ENCODE peak calls at places on chromosomes 11 and 22, in four cellular contexts. P, O, M and K are unnamed samples.

GRCh38 chr22:24106385-24107381 is 74.6 kb upstream of the SUSD2 start:
- DNase-seq in P (no peak), O (no peak), M (no peak), K (no peak)

GRCh38 chr22:25049770-25050169 is 97.3 kb downstream of the KIAA1671 start:
- DNase-seq in P (no peak), O (no peak), M (no peak), K (no peak)

GRCh38 chr11:122046846-122047245 is 69.2 kb downstream of the BLID start:
- DNase-seq in P (peak), O (no peak), M (no peak), K (no peak)

GRCh38 chr22:50622723-50623327 is 5.1 kb downstream of the ARSA start:
- DNase-seq in P (no peak), O (peak), M (no peak), K (no peak)

GRCh38 chr11:111526501-111526900 is 11.9 kb downstream of the HOATZ start:
- DNase-seq in P (peak), O (no peak), M (no peak), K (no peak)

GRCh38 chr11:126542621-126543020 is 187.1 kb downstream of the ST3GAL4 start:
- DNase-seq in P (no peak), O (no peak), M (no peak), K (no peak)

GRCh38 chr11:122727101-122727929 is 71.8 kb downstream of the UBASH3B start:
- DNase-seq in P (no peak), O (no peak), M (no peak), K (no peak)

GRCh38 chr11:92225563-92226308 is 1.1 kb downstream of the FAT3 start:
- DNase-seq in P (no peak), O (peak), M (no peak), K (peak)

GRCh38 chr11:26578998-26579635 is 7.1 kb upstream of the MUC15 start:
- DNase-seq in P (no peak), O (no peak), M (no peak), K (no peak)

GRCh38 chr22:19039796-19040580 is 82.2 kb downstream of the DGCR2 start:
- DNase-seq in P (no peak), O (peak), M (no peak), K (no peak)

GRCh38 chr11:35681181-35681767 is 18.7 kb downstream of the TRIM44 start:
- DNase-seq in P (no peak), O (no peak), M (no peak), K (no peak)

GRCh38 chr11:213111-213510 is 5.6 kb downstream of the RIC8A start:
- DNase-seq in P (no peak), O (peak), M (no peak), K (no peak)

GRCh38 chr11:117273550-117274289 is 17.4 kb upstream of the BACE1-AS start:
- DNase-seq in P (peak), O (no peak), M (no peak), K (no peak)

GRCh38 chr11:61579398-61580291 is 1.2 kb downstream of the SYT7 start:
- DNase-seq in P (no peak), O (no peak), M (no peak), K (no peak)

GRCh38 chr22:49977578-49977977 is 17.0 kb downstream of the PIM3 start:
- DNase-seq in P (no peak), O (peak), M (peak), K (no peak)

GRCh38 chr11:41497974-41498373 is 38.5 kb upstream of the LRRC4C start:
- DNase-seq in P (no peak), O (no peak), M (no peak), K (no peak)

GRCh38 chr22:18952022-18952421 is 15.9 kb upstream of the PRODH start:
- DNase-seq in P (no peak), O (peak), M (no peak), K (peak)

GRCh38 chr11:35087648-35088047 is 51.3 kb upstream of the CD44 start:
- DNase-seq in P (no peak), O (no peak), M (no peak), K (no peak)

GRCh38 chr11:120807414-120808150 is 216.3 kb upstream of the TBCEL start:
- DNase-seq in P (peak), O (peak), M (no peak), K (no peak)

GRCh38 chr22:44154431-44154942 is 26.2 kb upstream of the PARVG start:
- DNase-seq in P (no peak), O (no peak), M (no peak), K (no peak)

GRCh38 chr11:29135504-29135903 is 881.3 kb downstream of the KCNA4 start:
- DNase-seq in P (peak), O (no peak), M (no peak), K (no peak)

GRCh38 chr22:46293591-46294260 is 2.9 kb upstream of the GTSE1 start:
- DNase-seq in P (peak), O (no peak), M (no peak), K (no peak)

GRCh38 chr22:20576445-20576816 is 69.0 kb downstream of the MED15 start:
- DNase-seq in P (no peak), O (no peak), M (no peak), K (no peak)

GRCh38 chr11:58513747-58514367 is 6.0 kb upstream of the OR5B21 start:
- DNase-seq in P (peak), O (peak), M (no peak), K (no peak)

GRCh38 chr22:19745155-19746133 is 15.1 kb upstream of the TBX1 start:
- DNase-seq in P (no peak), O (no peak), M (no peak), K (peak)

DNA sequence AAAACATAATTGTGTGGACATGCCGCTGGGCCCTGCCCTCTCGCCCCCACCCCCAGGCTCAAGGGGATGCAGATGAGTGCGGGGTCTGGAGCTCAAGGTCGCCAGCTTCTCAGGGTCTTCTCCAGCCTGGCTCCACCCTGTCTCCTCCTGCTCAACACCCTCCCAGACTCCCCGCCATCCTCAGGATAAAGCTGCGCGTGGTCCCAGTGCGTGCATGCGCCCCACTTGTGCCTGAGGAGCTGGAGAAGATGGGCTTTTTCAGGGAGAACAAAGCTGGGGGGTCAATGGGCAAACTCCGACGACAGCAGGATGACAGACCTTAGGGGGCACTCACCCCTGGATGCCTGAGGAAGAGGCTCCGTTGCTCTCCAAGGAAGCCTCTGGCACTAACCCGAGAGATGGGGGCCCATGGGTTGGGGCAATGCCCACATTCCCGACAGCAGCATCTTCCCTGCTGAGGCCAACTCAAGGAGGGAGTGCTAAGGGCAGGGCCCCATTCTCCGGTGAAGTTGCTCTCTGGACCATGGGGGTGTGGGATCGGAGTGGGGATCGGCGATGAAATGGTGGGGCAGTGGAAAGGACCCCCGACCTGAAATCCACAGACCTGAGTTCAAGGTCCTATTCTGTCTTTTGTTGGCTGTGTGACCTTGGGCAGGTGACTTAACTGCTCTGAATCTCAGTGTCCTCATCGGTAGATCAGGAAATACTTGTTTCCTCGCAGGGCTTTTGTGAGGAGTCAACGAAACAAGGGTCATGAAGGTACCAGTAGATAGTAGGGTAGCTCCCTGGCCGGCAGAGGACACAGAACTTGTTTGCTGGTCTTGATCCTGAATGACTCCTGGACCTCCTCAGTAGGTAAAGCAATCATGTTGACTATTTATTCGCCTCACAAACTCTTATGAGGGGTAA is 47.7 kb downstream of the WNT11 start:
- DNase-seq in P (no peak), O (no peak), M (no peak), K (no peak)
- TF ChIP-seq CTCF in P (no peak), O (no peak), M (no peak), K (no peak)

GRCh38 chr11:102367364-102367763 is 20.4 kb downstream of the BIRC2 start:
- DNase-seq in P (no peak), O (no peak), M (no peak), K (no peak)
- TF ChIP-seq CTCF in P (peak), O (no peak), M (no peak), K (peak)

GRCh38 chr11:44784784-44785183 is 58.0 kb downstream of the TSPAN18 start:
- DNase-seq in P (no peak), O (no peak), M (no peak), K (no peak)

GRCh38 chr11:44787070-44787469 is 60.3 kb downstream of the TSPAN18 start:
- DNase-seq in P (no peak), O (no peak), M (no peak), K (no peak)

GRCh38 chr11:44787981-44788380 is 61.2 kb downstream of the TSPAN18 start:
- DNase-seq in P (no peak), O (no peak), M (no peak), K (no peak)

GRCh38 chr11:44784438-44784760 is 57.6 kb downstream of the TSPAN18 start:
- DNase-seq in P (no peak), O (no peak), M (no peak), K (no peak)

DNA sequence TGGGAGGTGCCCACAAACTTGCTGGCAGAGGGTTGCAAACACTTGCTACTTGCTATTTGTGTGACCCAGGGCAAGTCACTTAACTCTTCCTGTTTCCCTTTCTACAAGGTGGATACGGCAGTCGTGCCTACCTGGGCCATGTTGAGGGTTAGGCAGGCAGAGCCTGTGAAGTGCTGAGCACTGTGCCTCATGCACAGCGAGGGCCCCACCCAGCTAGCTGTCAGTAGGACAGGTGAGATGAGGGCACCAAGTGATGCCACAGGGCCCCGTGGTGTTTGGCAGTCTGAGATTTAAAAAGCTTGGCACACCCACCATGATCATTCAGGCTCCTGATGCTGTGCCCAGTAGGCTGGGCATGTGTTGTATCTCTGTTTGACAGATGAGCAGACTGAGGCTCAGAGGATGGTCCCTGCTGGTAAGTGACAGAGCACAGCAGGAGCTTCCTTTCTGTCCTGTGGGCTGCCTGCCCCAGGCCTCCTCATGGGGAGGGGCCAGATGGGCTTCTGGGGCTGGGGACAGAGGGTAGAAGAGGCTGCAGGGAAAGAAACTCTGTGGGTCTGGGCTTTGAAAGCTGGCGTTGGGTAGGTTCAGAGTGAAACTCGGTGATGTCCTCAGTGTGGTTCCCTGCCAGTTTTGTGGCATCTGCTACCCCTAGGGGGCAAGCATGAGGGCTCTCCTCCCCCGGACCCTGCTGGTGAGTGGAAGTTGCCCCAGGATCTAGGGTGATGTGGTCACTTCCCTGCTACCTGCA is 59.3 kb downstream of the TSPAN18 start:
- DNase-seq in P (no peak), O (no peak), M (no peak), K (no peak)
- TF ChIP-seq CTCF in P (no peak), O (peak), M (no peak), K (peak)

DNA sequence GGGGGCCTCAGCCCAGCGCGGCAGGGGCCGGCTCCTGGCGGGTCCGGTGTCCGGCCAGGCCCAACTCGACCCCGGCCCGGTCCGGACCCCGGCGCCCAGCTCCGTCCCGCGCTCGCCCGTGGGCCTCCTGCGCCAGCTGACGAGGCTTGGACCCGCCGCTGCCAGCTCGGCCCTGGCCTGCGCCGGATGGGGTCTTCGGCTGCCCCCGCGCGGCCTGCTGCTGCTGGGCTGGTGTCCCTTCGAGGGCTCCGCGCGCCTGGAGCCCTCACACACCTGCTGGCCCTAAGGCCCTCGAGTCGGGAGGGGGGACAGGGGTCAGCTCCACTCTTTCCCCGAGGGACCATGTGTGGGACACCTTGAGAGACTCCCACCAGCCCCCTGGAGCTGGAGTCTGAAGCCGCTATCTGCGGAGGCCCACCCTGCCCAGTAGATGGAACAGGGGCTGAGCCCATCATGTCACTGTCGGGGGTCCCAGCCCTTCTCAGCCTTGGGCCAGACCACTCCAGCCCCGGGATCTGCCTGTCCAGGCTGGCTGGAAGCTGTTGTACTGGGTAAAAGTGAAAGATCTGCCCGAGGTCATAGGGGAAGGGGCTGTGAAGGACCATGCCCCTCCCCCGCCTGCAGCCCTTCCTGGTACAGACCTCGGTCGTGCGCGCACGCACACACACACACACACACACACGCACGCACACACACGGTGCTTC is 768 bp upstream of the CDKN1C start:
- DNase-seq in P (no peak), O (peak), M (no peak), K (peak)
- TF ChIP-seq CTCF in P (peak), O (no peak), M (no peak), K (peak)

DNA sequence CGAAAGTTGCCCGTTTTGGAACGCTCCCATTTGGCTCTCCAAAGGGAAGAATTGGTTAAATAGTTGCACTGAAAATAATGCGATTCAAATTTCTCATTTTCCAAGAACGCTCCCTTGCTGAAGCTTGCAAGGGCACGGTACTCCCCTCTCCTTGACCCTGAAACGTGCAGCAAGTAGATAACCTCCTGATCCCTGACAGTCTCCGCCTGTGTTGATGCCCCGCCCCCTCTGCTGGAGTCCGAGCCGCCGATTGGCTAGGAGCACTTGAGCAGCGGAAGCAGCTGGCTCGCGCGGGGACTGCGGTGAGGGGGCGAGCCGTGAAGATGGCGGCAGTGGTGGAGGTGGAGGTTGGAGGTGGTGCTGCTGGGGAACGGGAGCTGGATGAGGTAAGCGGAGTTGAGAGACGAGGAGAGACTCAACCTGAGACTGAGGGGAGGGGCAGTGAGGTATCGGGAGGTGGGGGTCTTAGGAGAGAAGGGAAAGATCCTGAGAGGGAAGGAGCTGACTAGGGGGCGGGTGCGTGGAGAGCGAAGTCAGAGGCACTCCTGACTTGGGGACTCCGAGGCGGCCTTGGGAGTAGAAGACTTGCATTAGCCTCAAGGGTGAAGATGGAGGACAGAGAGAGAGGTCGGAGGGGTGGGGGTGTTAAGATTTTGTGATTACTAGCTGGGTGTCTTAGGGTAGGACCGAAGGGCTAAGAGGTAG is at the start of gene RNF121:
- DNase-seq in P (peak), O (peak), M (peak), K (peak)
- TF ChIP-seq CTCF in P (no peak), O (no peak), M (no peak), K (no peak)

GRCh38 chr11:79060081-79060480 is 380.7 kb downstream of the TENM4 start:
- DNase-seq in P (no peak), O (no peak), M (no peak), K (peak)

GRCh38 chr11:79066456-79067354 is 374.1 kb downstream of the TENM4 start:
- DNase-seq in P (no peak), O (no peak), M (no peak), K (peak)

GRCh38 chr11:79060534-79060933 is 380.3 kb downstream of the TENM4 start:
- DNase-seq in P (no peak), O (no peak), M (no peak), K (no peak)

GRCh38 chr11:79059171-79059570 is 381.7 kb downstream of the TENM4 start:
- DNase-seq in P (no peak), O (no peak), M (no peak), K (no peak)

DNA sequence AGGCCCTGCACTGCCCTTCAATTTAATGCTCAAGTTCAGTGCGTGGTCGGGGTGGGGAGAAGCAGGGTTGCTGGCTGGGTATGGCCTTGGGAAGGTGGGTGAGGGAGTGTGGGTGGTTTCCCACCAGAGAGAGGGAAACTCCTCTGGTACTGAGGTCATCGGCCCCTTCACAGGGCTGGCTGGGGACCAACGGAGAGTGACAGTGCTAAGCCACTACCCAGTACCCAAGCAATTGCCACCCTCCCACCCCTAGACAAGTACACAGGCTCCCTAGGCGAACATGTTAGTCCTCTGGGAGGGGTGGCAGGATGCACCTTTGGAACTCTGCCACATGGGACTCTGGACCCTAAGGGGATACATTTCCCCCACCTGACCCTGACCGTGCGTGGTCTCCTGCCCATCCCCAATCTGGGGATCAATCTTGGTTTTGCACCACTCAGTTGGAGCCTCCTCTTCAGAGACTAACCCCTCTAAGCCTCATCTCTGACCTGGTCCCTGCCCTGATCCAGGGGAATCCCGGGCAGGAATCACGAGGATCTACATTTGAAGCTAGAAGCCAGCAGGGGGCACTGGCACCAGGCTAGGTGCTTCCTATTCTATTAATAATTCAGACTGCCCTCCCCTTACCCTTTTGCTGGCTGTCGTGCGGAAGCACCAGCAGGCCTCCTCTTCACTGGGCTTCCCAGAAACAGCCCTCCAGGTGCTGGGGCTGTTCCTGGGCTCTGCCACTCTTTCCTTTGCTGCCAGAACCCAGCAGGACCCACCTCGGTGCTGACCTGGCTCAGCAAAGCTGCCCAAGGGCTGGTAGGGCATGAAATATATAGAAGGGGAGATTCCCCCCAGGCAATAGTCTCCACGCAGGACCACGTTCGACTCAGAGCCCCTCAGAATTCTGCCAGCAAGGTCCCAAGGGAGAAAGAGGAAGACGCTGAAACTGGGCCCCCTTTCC is 377.7 kb downstream of the TENM4 start:
- DNase-seq in P (peak), O (no peak), M (no peak), K (peak)
- TF ChIP-seq CTCF in P (peak), O (peak), M (no peak), K (peak)